ENCODE peak calls at places on chromosomes 3 and 15, in four cellular contexts. One of them, this sample, is unnamed. For H3K4me1 and H3K9me3, the result is how much of the 10 kb centered on the place peaks cover.

GRCh38 chr3:190444036-190444435 is 5.7 kb downstream of the TMEM207 start:
- DNase-seq in OCI-LY7: no peak
- DNase-seq in IMR-90: no peak
- DNase-seq in CD4-positive, alpha-beta memory T cell: no peak
- DNase-seq in this sample: no peak

GRCh38 chr3:7388026-7388425 is 527.1 kb downstream of the GRM7 start:
- DNase-seq in OCI-LY7: no peak
- DNase-seq in IMR-90: no peak
- DNase-seq in CD4-positive, alpha-beta memory T cell: no peak
- DNase-seq in this sample: no peak

GRCh38 chr3:55899887-55900286 is 412.8 kb upstream of the WNT5A start:
- DNase-seq in OCI-LY7: peak
- DNase-seq in IMR-90: no peak
- DNase-seq in CD4-positive, alpha-beta memory T cell: no peak
- DNase-seq in this sample: no peak

GRCh38 chr3:177279118-177279815 is 82.0 kb upstream of the TBL1XR1 start:
- DNase-seq in OCI-LY7: no peak
- DNase-seq in IMR-90: no peak
- DNase-seq in CD4-positive, alpha-beta memory T cell: no peak
- DNase-seq in this sample: no peak

GRCh38 chr3:150639262-150639661 is 36.1 kb downstream of the SELENOT start:
- DNase-seq in OCI-LY7: no peak
- DNase-seq in IMR-90: peak
- DNase-seq in CD4-positive, alpha-beta memory T cell: no peak
- DNase-seq in this sample: no peak

GRCh38 chr3:149600619-149601018 is 57.2 kb downstream of the WWTR1 start:
- DNase-seq in OCI-LY7: no peak
- DNase-seq in IMR-90: no peak
- DNase-seq in CD4-positive, alpha-beta memory T cell: no peak
- DNase-seq in this sample: no peak

GRCh38 chr3:110813541-110813940 is 258.1 kb upstream of the NECTIN3 start:
- DNase-seq in OCI-LY7: no peak
- DNase-seq in IMR-90: peak
- DNase-seq in CD4-positive, alpha-beta memory T cell: no peak
- DNase-seq in this sample: no peak

GRCh38 chr3:172289583-172289982 is 158.7 kb downstream of the GHSR start:
- DNase-seq in OCI-LY7: no peak
- DNase-seq in IMR-90: no peak
- DNase-seq in CD4-positive, alpha-beta memory T cell: no peak
- DNase-seq in this sample: no peak

GRCh38 chr3:61561374-61562041 is at the start of gene PTPRG:
- DNase-seq in OCI-LY7: peak
- DNase-seq in IMR-90: peak
- DNase-seq in CD4-positive, alpha-beta memory T cell: no peak
- DNase-seq in this sample: no peak

GRCh38 chr3:48467110-48467454 is 20.5 kb downstream of the ATRIP start:
- DNase-seq in OCI-LY7: no peak
- DNase-seq in IMR-90: no peak
- DNase-seq in CD4-positive, alpha-beta memory T cell: no peak
- DNase-seq in this sample: no peak

GRCh38 chr3:154799801-154800200 is 280.3 kb upstream of the MME start:
- DNase-seq in OCI-LY7: no peak
- DNase-seq in IMR-90: peak
- DNase-seq in CD4-positive, alpha-beta memory T cell: no peak
- DNase-seq in this sample: no peak

GRCh38 chr3:104176706-104177105 is 1190.0 kb upstream of the ALCAM start:
- DNase-seq in OCI-LY7: no peak
- DNase-seq in IMR-90: no peak
- DNase-seq in CD4-positive, alpha-beta memory T cell: no peak
- DNase-seq in this sample: no peak
- H3K4me1 ChIP-seq in OCI-LY7: under half
- H3K4me1 ChIP-seq in IMR-90: under half
- H3K4me1 ChIP-seq in CD4-positive, alpha-beta memory T cell: under half
- H3K4me1 ChIP-seq in this sample: under half

DNA sequence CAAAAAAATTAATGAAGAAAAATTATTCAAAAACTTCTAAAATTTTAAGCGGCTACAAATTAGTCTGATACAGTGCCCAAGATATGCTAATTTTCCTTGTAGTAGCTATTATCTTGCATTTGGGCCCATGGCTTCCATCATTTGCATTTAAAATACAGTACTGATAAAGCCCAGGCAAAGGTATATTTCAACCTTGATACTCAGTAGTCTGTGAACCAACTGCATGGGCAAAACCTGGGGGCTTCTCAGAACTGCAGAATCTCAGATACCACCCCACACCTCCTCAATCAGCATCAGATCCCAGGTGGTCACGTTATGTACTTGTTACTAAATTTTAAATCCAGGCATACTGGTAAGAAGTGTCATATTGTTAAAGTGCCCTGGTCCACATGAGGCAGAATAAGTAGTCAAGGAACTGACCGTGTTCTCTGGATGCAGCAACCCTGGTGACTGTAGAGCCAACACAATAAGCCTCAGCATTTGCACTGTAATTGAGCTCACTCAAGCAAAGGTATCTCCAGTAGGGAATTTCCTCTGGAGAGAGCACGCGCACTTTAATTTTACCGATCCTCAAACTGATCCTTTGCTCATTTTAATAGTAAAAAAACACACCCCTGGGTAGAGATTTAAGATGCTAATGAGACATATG is 31.9 kb downstream of the ZNF385D start:
- DNase-seq in OCI-LY7: no peak
- DNase-seq in IMR-90: no peak
- DNase-seq in CD4-positive, alpha-beta memory T cell: no peak
- DNase-seq in this sample: no peak
- H3K9me3 ChIP-seq in OCI-LY7: under half
- H3K9me3 ChIP-seq in IMR-90: under half
- H3K9me3 ChIP-seq in CD4-positive, alpha-beta memory T cell: under half
- H3K9me3 ChIP-seq in this sample: under half

GRCh38 chr3:280691-281090 is 84.1 kb downstream of the CHL1 start:
- DNase-seq in OCI-LY7: no peak
- DNase-seq in IMR-90: no peak
- DNase-seq in CD4-positive, alpha-beta memory T cell: no peak
- DNase-seq in this sample: no peak

GRCh38 chr3:277873-278272 is 81.3 kb downstream of the CHL1 start:
- DNase-seq in OCI-LY7: peak
- DNase-seq in IMR-90: no peak
- DNase-seq in CD4-positive, alpha-beta memory T cell: no peak
- DNase-seq in this sample: no peak

GRCh38 chr3:284316-284715 is 87.8 kb downstream of the CHL1 start:
- DNase-seq in OCI-LY7: no peak
- DNase-seq in IMR-90: no peak
- DNase-seq in CD4-positive, alpha-beta memory T cell: no peak
- DNase-seq in this sample: no peak

GRCh38 chr3:278300-279064 is 81.9 kb downstream of the CHL1 start:
- DNase-seq in OCI-LY7: peak
- DNase-seq in IMR-90: no peak
- DNase-seq in CD4-positive, alpha-beta memory T cell: no peak
- DNase-seq in this sample: no peak

DNA sequence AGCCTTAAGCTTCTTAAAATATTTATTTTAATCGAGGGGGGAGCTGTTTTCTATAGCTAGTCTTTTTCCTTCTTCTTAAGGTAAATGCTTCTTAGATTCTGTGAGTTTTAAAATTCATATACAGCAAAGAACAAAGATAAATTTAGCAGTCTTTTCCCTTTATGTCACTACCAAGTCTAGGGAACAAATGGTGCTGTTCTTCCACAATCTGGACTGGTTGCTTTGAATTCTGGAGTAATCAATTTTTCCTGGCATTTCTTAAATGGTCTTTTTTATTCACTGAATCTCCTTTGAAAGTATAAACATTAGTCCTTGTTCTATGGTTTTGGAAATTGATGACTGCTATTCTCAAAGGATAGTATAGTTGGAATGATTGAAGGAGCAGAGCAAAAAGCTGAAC is 82.8 kb downstream of the CHL1 start:
- DNase-seq in OCI-LY7: no peak
- DNase-seq in IMR-90: no peak
- DNase-seq in CD4-positive, alpha-beta memory T cell: no peak
- DNase-seq in this sample: no peak
- H3K4me1 ChIP-seq in OCI-LY7: under half
- H3K4me1 ChIP-seq in IMR-90: under half
- H3K4me1 ChIP-seq in CD4-positive, alpha-beta memory T cell: under half
- H3K4me1 ChIP-seq in this sample: under half

GRCh38 chr3:98483626-98484025 is 13.9 kb upstream of the OR5K2 start:
- DNase-seq in OCI-LY7: no peak
- DNase-seq in IMR-90: no peak
- DNase-seq in CD4-positive, alpha-beta memory T cell: no peak
- DNase-seq in this sample: no peak
- H3K9me3 ChIP-seq in OCI-LY7: under half
- H3K9me3 ChIP-seq in IMR-90: under half
- H3K9me3 ChIP-seq in CD4-positive, alpha-beta memory T cell: under half
- H3K9me3 ChIP-seq in this sample: under half

GRCh38 chr15:73985101-73985873 is 6.8 kb downstream of the STOML1 start:
- DNase-seq in OCI-LY7: no peak
- DNase-seq in IMR-90: peak
- DNase-seq in CD4-positive, alpha-beta memory T cell: no peak
- DNase-seq in this sample: no peak

GRCh38 chr15:73983773-73984172 is 8.3 kb downstream of the STOML1 start:
- DNase-seq in OCI-LY7: no peak
- DNase-seq in IMR-90: no peak
- DNase-seq in CD4-positive, alpha-beta memory T cell: no peak
- DNase-seq in this sample: no peak

GRCh38 chr15:73986055-73986775 is 5.9 kb downstream of the STOML1 start:
- DNase-seq in OCI-LY7: no peak
- DNase-seq in IMR-90: no peak
- DNase-seq in CD4-positive, alpha-beta memory T cell: no peak
- DNase-seq in this sample: no peak

GRCh38 chr15:73983211-73983727 is 8.8 kb downstream of the STOML1 start:
- DNase-seq in OCI-LY7: no peak
- DNase-seq in IMR-90: peak
- DNase-seq in CD4-positive, alpha-beta memory T cell: no peak
- DNase-seq in this sample: no peak

GRCh38 chr15:73984208-73984979 is 7.7 kb downstream of the STOML1 start:
- DNase-seq in OCI-LY7: no peak
- DNase-seq in IMR-90: no peak
- DNase-seq in CD4-positive, alpha-beta memory T cell: no peak
- DNase-seq in this sample: no peak
- H3K4me1 ChIP-seq in OCI-LY7: under half
- H3K4me1 ChIP-seq in IMR-90: half or more
- H3K4me1 ChIP-seq in CD4-positive, alpha-beta memory T cell: under half
- H3K4me1 ChIP-seq in this sample: under half

DNA sequence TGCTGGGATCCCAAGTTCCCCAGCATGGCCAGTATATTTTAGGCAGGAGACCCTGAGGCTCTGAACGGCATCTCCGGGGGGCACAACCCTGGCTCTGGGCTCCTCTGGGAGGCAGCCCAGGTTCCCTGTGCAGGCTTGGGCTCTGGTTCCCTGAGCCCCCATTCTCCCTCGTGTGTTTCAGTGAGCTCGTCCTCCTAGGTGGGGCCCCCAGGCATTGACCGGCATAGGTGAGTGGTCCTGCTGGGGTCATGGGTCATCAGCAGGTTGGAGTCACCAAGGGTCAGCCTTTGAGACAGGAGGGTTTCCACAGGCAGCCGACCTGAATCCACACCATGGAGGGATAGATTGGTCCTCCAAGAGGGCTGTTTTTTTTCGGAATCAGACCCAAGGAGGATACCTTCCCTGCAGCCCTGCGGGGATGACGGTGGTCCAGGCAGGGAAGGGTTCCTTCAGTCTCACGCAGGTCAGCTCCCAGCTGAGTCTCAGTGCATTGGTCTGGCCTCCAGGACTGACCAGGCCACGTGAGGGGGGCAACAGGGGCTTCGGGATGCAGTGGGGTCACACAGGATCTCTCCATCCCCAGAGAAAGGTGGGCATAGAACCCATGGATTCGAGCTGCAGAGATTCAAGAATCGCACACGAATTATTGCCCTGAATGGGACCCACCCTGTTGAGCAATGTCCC is 226.0 kb downstream of the SNRPN start:
- DNase-seq in OCI-LY7: no peak
- DNase-seq in IMR-90: no peak
- DNase-seq in CD4-positive, alpha-beta memory T cell: no peak
- DNase-seq in this sample: no peak
- H3K9me3 ChIP-seq in OCI-LY7: under half
- H3K9me3 ChIP-seq in IMR-90: half or more
- H3K9me3 ChIP-seq in CD4-positive, alpha-beta memory T cell: under half
- H3K9me3 ChIP-seq in this sample: under half

GRCh38 chr15:64851503-64851840 is 9.8 kb downstream of the PLEKHO2 start:
- DNase-seq in OCI-LY7: no peak
- DNase-seq in IMR-90: peak
- DNase-seq in CD4-positive, alpha-beta memory T cell: no peak
- DNase-seq in this sample: no peak
- H3K4me1 ChIP-seq in OCI-LY7: under half
- H3K4me1 ChIP-seq in IMR-90: half or more
- H3K4me1 ChIP-seq in CD4-positive, alpha-beta memory T cell: half or more
- H3K4me1 ChIP-seq in this sample: under half

This sample was measured in CD8-positive, alpha-beta memory T cell.